ENCODE peak calls at places on chromosomes 13 and 19, in eight cellular contexts. One of them, this sample, is unnamed.

GRCh38 chr13:102267191-102267590 is 134.7 kb downstream of the FGF14 start:
- DNase-seq in BE2C: no peak
- DNase-seq in thyroid gland: no peak
- DNase-seq in aorta: no peak
- DNase-seq in ascending aorta: no peak
- DNase-seq in Karpas-422: no peak
- DNase-seq in breast epithelium: no peak
- DNase-seq in NT2/D1: no peak
- DNase-seq in this sample: no peak

GRCh38 chr13:50323440-50324070 is 308.3 kb downstream of the KCNRG start:
- DNase-seq in NT2/D1: no peak
- DNase-seq in aorta: no peak
- DNase-seq in ascending aorta: no peak
- DNase-seq in Karpas-422: no peak
- DNase-seq in BE2C: no peak
- DNase-seq in breast epithelium: no peak
- DNase-seq in thyroid gland: no peak
- DNase-seq in this sample: no peak

GRCh38 chr13:27979765-27980279 is 8.7 kb downstream of the URAD start:
- DNase-seq in BE2C: no peak
- DNase-seq in Karpas-422: no peak
- DNase-seq in breast epithelium: no peak
- DNase-seq in aorta: no peak
- DNase-seq in ascending aorta: no peak
- DNase-seq in NT2/D1: no peak
- DNase-seq in thyroid gland: no peak
- DNase-seq in this sample: no peak

GRCh38 chr19:55056827-55057226 is 6.1 kb downstream of the RDH13 start:
- DNase-seq in aorta: no peak
- DNase-seq in ascending aorta: no peak
- DNase-seq in Karpas-422: no peak
- DNase-seq in BE2C: no peak
- DNase-seq in thyroid gland: no peak
- DNase-seq in NT2/D1: no peak
- DNase-seq in breast epithelium: no peak
- DNase-seq in this sample: no peak

GRCh38 chr13:110137677-110138008 is 169.3 kb downstream of the COL4A1 start:
- DNase-seq in NT2/D1: no peak
- DNase-seq in breast epithelium: peak; percentile 52
- DNase-seq in BE2C: no peak
- DNase-seq in aorta: no peak
- DNase-seq in ascending aorta: no peak
- DNase-seq in thyroid gland: peak; percentile 68
- DNase-seq in Karpas-422: peak; percentile 73
- DNase-seq in this sample: peak; percentile 69

GRCh38 chr13:33918199-33918932 is 100.4 kb downstream of the RFC3 start:
- DNase-seq in thyroid gland: no peak
- DNase-seq in BE2C: no peak
- DNase-seq in breast epithelium: no peak
- DNase-seq in Karpas-422: no peak
- DNase-seq in NT2/D1: no peak
- DNase-seq in aorta: no peak
- DNase-seq in ascending aorta: no peak
- DNase-seq in this sample: no peak

GRCh38 chr13:106100261-106100919 is 435.1 kb downstream of the EFNB2 start:
- DNase-seq in BE2C: no peak
- DNase-seq in ascending aorta: no peak
- DNase-seq in thyroid gland: no peak
- DNase-seq in aorta: no peak
- DNase-seq in Karpas-422: no peak
- DNase-seq in breast epithelium: no peak
- DNase-seq in NT2/D1: peak; percentile 92
- DNase-seq in this sample: peak; percentile 42

GRCh38 chr13:20118268-20119140 is 42.3 kb downstream of the GJA3 start:
- DNase-seq in thyroid gland: peak; percentile 80
- DNase-seq in BE2C: peak; percentile 48
- DNase-seq in NT2/D1: no peak
- DNase-seq in breast epithelium: no peak
- DNase-seq in aorta: peak; percentile 86
- DNase-seq in ascending aorta: peak; percentile 74
- DNase-seq in Karpas-422: no peak
- DNase-seq in this sample: peak; percentile 24

GRCh38 chr13:35549481-35549880 is 73.0 kb upstream of the MAB21L1 start:
- DNase-seq in aorta: no peak
- DNase-seq in BE2C: peak; percentile 25
- DNase-seq in Karpas-422: no peak
- DNase-seq in ascending aorta: no peak
- DNase-seq in breast epithelium: no peak
- DNase-seq in NT2/D1: no peak
- DNase-seq in thyroid gland: no peak
- DNase-seq in this sample: peak; percentile 11

GRCh38 chr19:49801401-49801888 is 11.6 kb downstream of the FUZ start:
- DNase-seq in breast epithelium: no peak
- DNase-seq in NT2/D1: no peak
- DNase-seq in BE2C: no peak
- DNase-seq in Karpas-422: no peak
- DNase-seq in ascending aorta: no peak
- DNase-seq in thyroid gland: no peak
- DNase-seq in aorta: no peak
- DNase-seq in this sample: no peak
- H3K4me3 ChIP-seq in breast epithelium: peak overlapping the region; percentile 51
- H3K4me3 ChIP-seq in NT2/D1: no peak overlapping the region
- H3K4me3 ChIP-seq in BE2C: peak overlapping the region; percentile 74
- H3K4me3 ChIP-seq in Karpas-422: no peak overlapping the region
- H3K4me3 ChIP-seq in ascending aorta: peak overlapping the region; percentile 20
- H3K4me3 ChIP-seq in thyroid gland: no peak overlapping the region
- H3K4me3 ChIP-seq in aorta: no peak overlapping the region
- H3K4me3 ChIP-seq in this sample: no peak overlapping the region

DNA sequence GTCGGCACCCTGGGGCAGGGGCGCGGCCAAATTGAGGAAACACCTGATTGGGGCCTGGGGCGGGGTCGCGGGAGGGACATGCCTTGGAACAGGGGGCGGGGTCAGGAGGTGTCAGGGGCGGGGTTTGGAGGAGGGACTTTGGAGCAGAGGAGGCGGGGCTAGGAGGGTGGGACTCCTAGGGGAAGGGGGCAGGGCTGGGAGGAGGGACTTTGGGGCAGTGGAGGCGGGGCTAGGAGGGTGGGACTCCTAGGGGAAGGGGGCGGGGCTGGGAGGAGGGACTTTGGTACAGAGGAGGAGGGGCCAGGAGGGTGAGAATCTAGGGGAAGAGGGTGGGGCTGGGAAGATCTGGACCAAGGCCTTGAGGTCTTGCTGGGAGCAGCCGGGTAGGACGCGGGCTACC is 21.9 kb downstream of the GRIN2D start:
- DNase-seq in breast epithelium: peak; percentile 29
- DNase-seq in aorta: peak; percentile 91
- DNase-seq in NT2/D1: peak; percentile 80
- DNase-seq in thyroid gland: peak; percentile 69
- DNase-seq in ascending aorta: peak; percentile 75
- DNase-seq in BE2C: peak; percentile 87
- DNase-seq in Karpas-422: peak; percentile 96
- DNase-seq in this sample: peak; percentile 86
- H3K4me3 ChIP-seq in breast epithelium: peak overlapping the region; percentile 34
- H3K4me3 ChIP-seq in aorta: no peak overlapping the region
- H3K4me3 ChIP-seq in NT2/D1: no peak overlapping the region
- H3K4me3 ChIP-seq in thyroid gland: no peak overlapping the region
- H3K4me3 ChIP-seq in ascending aorta: no peak overlapping the region
- H3K4me3 ChIP-seq in BE2C: no peak overlapping the region
- H3K4me3 ChIP-seq in Karpas-422: no peak overlapping the region
- H3K4me3 ChIP-seq in this sample: no peak overlapping the region

GRCh38 chr13:112970552-112971287 is 1.7 kb downstream of the MCF2L start:
- DNase-seq in breast epithelium: no peak
- DNase-seq in thyroid gland: no peak
- DNase-seq in BE2C: no peak
- DNase-seq in ascending aorta: no peak
- DNase-seq in aorta: peak; percentile 52
- DNase-seq in Karpas-422: no peak
- DNase-seq in NT2/D1: no peak
- DNase-seq in this sample: no peak
- H3K4me3 ChIP-seq in breast epithelium: peak overlapping the region; percentile 61
- H3K4me3 ChIP-seq in thyroid gland: no peak overlapping the region
- H3K4me3 ChIP-seq in BE2C: no peak overlapping the region
- H3K4me3 ChIP-seq in ascending aorta: no peak overlapping the region
- H3K4me3 ChIP-seq in aorta: no peak overlapping the region
- H3K4me3 ChIP-seq in Karpas-422: no peak overlapping the region
- H3K4me3 ChIP-seq in NT2/D1: no peak overlapping the region
- H3K4me3 ChIP-seq in this sample: no peak overlapping the region

GRCh38 chr13:42396501-42396900 is 124.5 kb downstream of the AKAP11 start:
- DNase-seq in BE2C: no peak
- DNase-seq in ascending aorta: no peak
- DNase-seq in aorta: no peak
- DNase-seq in breast epithelium: no peak
- DNase-seq in Karpas-422: no peak
- DNase-seq in thyroid gland: no peak
- DNase-seq in NT2/D1: no peak
- DNase-seq in this sample: peak; percentile 87

GRCh38 chr13:42395066-42395821 is 123.3 kb downstream of the AKAP11 start:
- DNase-seq in thyroid gland: no peak
- DNase-seq in BE2C: no peak
- DNase-seq in ascending aorta: no peak
- DNase-seq in NT2/D1: no peak
- DNase-seq in Karpas-422: no peak
- DNase-seq in breast epithelium: no peak
- DNase-seq in aorta: no peak
- DNase-seq in this sample: no peak

GRCh38 chr13:42393573-42394360 is 121.8 kb downstream of the AKAP11 start:
- DNase-seq in thyroid gland: no peak
- DNase-seq in ascending aorta: no peak
- DNase-seq in Karpas-422: no peak
- DNase-seq in aorta: no peak
- DNase-seq in BE2C: no peak
- DNase-seq in NT2/D1: no peak
- DNase-seq in breast epithelium: no peak
- DNase-seq in this sample: no peak

GRCh38 chr13:42392706-42393572 is 121.0 kb downstream of the AKAP11 start:
- DNase-seq in breast epithelium: no peak
- DNase-seq in BE2C: no peak
- DNase-seq in ascending aorta: no peak
- DNase-seq in thyroid gland: no peak
- DNase-seq in aorta: no peak
- DNase-seq in Karpas-422: no peak
- DNase-seq in NT2/D1: no peak
- DNase-seq in this sample: peak; percentile 58

GRCh38 chr13:42394361-42395065 is 122.6 kb downstream of the AKAP11 start:
- DNase-seq in aorta: no peak
- DNase-seq in Karpas-422: no peak
- DNase-seq in breast epithelium: no peak
- DNase-seq in ascending aorta: no peak
- DNase-seq in NT2/D1: no peak
- DNase-seq in thyroid gland: no peak
- DNase-seq in BE2C: no peak
- DNase-seq in this sample: no peak
- H3K4me3 ChIP-seq in aorta: no peak overlapping the region
- H3K4me3 ChIP-seq in Karpas-422: no peak overlapping the region
- H3K4me3 ChIP-seq in breast epithelium: no peak overlapping the region
- H3K4me3 ChIP-seq in ascending aorta: no peak overlapping the region
- H3K4me3 ChIP-seq in NT2/D1: no peak overlapping the region
- H3K4me3 ChIP-seq in thyroid gland: no peak overlapping the region
- H3K4me3 ChIP-seq in BE2C: no peak overlapping the region
- H3K4me3 ChIP-seq in this sample: no peak overlapping the region

DNA sequence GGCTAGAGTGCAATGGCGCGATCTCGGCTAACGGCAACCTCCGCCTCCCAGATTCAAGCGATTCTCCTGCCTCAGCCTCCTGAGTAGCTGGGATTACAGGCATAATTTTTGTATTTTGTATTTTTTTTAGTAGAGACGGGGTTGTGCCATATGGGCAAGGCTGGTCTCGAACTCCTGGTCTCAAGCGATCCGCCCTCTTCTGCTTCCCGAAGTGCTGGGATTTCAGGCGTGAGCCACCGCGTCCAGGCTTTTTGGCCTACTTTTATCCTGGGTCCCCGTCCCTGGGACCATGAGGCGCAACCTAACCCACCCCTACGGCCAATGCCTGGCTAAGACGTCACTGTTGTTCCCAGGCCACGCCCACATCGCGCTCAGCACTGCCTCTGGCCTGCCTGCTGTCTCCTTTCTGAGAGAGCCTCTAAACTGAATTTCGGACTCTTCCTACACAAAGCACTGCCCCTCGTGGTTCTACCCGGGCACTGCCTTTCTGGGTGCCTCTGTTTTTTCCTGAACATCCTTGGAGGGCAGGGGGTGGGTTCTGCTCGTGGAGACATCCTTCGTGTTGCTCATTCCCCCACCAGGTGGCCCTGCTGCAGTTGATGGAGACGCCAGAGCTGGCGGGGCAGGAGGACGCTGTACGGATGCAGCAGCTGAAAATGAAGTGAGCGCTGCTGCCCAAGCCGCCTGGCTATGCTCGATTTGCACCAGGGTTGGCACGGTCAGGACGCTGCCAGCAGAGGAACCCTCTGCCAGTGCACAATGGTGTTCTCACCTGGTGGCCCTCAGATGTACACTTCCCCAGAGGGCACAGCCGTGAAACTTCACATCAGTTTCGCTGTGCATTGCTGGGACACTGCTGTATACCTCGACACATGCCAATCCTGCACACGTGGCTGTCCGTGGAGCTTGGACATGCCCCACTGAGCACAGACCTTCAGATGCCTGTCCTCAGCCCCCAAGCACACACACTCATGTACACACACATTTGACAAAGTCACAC is 2.0 kb downstream of the REX1BD start:
- DNase-seq in Karpas-422: peak; percentile 93
- DNase-seq in breast epithelium: peak; percentile 82
- DNase-seq in thyroid gland: no peak
- DNase-seq in BE2C: peak; percentile 98
- DNase-seq in NT2/D1: peak; percentile 89
- DNase-seq in aorta: no peak
- DNase-seq in ascending aorta: no peak
- DNase-seq in this sample: peak; percentile 41
- H3K4me3 ChIP-seq in Karpas-422: peak overlapping the region; percentile 84
- H3K4me3 ChIP-seq in breast epithelium: peak overlapping the region; percentile 93
- H3K4me3 ChIP-seq in thyroid gland: no peak overlapping the region
- H3K4me3 ChIP-seq in BE2C: peak overlapping the region; percentile 86
- H3K4me3 ChIP-seq in NT2/D1: peak overlapping the region; percentile 95
- H3K4me3 ChIP-seq in aorta: no peak overlapping the region
- H3K4me3 ChIP-seq in ascending aorta: no peak overlapping the region
- H3K4me3 ChIP-seq in this sample: peak overlapping the region; percentile 75